ENCODE peak calls at places on chromosomes 7 and 10, in six cellular contexts. T is activated CD4-positive, alpha-beta T cell treated with anti-CD3 and anti-CD28 coated beads, Interleukin-2, amount 50 U/mL, for 1 hour; S is SK-N-SH; I is activated gamma-delta T cell treated with Interleukin-2 at 50 U/mL for 16 hours; K is brain pericyte; E is IMR-90. X is an unnamed sample.

GRCh38 chr7:115274-115911 is 77.0 kb upstream of the FAM20C start:
- DNase-seq in S (no peak), I (no peak), T (no peak), E (peak; percentile 10), K (no peak), X (no peak)

GRCh38 chr10:128000660-128001059 is 93.8 kb downstream of the PTPRE start:
- DNase-seq in E (no peak), K (no peak), I (no peak), S (no peak), T (no peak), X (no peak)

GRCh38 chr7:132783824-132784223 is 207.6 kb upstream of the PLXNA4 start:
- DNase-seq in S (no peak), I (no peak), K (no peak), T (no peak), E (peak; percentile 89), X (no peak)

GRCh38 chr7:96547371-96547811 is 162.3 kb downstream of the SEM1 start:
- DNase-seq in K (no peak), S (peak; percentile 14), I (no peak), T (no peak), E (no peak), X (no peak)

GRCh38 chr7:128886391-128887168 is 23.9 kb downstream of the ATP6V1F start:
- DNase-seq in S (peak; percentile 56), E (no peak), T (no peak), K (no peak), I (no peak), X (no peak)

GRCh38 chr7:28621369-28621807 is 209.1 kb downstream of the CREB5 start:
- DNase-seq in T (no peak), I (no peak), E (no peak), K (no peak), S (no peak), X (no peak)

GRCh38 chr7:26291699-26292538 is at the start of gene SNX10:
- DNase-seq in T (peak; percentile 60), S (peak; percentile 85), K (no peak), I (peak; percentile 66), E (no peak), X (peak; percentile 45)

GRCh38 chr10:94997763-94998174 is 59.3 kb downstream of the CYP2C9 start:
- DNase-seq in S (no peak), I (no peak), K (no peak), E (no peak), T (no peak), X (no peak)

GRCh38 chr7:139457153-139457946 is 26.1 kb downstream of the KLRG2 start:
- DNase-seq in K (no peak), E (peak; percentile 29), I (no peak), T (no peak), S (no peak), X (no peak)

GRCh38 chr10:102436312-102436711 is 3.9 kb upstream of the CUEDC2 start:
- DNase-seq in T (no peak), E (no peak), S (no peak), K (no peak), I (no peak), X (no peak)

GRCh38 chr10:127935115-127935561 is 28.2 kb downstream of the PTPRE start:
- DNase-seq in E (no peak), S (no peak), I (no peak), T (no peak), K (no peak), X (no peak)

GRCh38 chr10:92562424-92562823 is 11.5 kb downstream of the IDE start:
- DNase-seq in I (no peak), E (no peak), S (no peak), T (no peak), K (no peak), X (no peak)

GRCh38 chr7:116863168-116863670 is 832 bp downstream of the CAPZA2 start:
- DNase-seq in I (no peak), S (peak; percentile 69), E (peak; percentile 21), K (no peak), T (no peak), X (no peak)

GRCh38 chr7:112481833-112482669 is 1.3 kb downstream of the LSMEM1 start:
- DNase-seq in K (peak; percentile 79), E (peak; percentile 86), T (no peak), S (no peak), I (no peak), X (no peak)

GRCh38 chr10:786666-787512 is 97.4 kb upstream of the DIP2C start:
- DNase-seq in K (no peak), S (peak; percentile 20), T (no peak), I (no peak), E (no peak), X (peak; percentile 36)

GRCh38 chr10:59279476-59279875 is 82.9 kb downstream of the FAM13C start:
- DNase-seq in K (no peak), S (no peak), E (no peak), T (no peak), I (no peak), X (no peak)

GRCh38 chr7:22675917-22676343 is 51.1 kb upstream of the IL6 start:
- DNase-seq in K (no peak), S (no peak), I (no peak), E (peak; percentile 86), T (peak; percentile 17), X (peak; percentile 6)

GRCh38 chr10:80131499-80131901 is 1.0 kb upstream of the PLAC9 start:
- DNase-seq in I (no peak), T (no peak), K (no peak), E (no peak), S (no peak), X (no peak)

GRCh38 chr10:75272896-75273295 is 37.1 kb upstream of the COMTD1 start:
- DNase-seq in K (no peak), I (no peak), S (no peak), T (no peak), E (no peak), X (no peak)

GRCh38 chr7:150322114-150322832 is 882 bp upstream of the LRRC61 start:
- DNase-seq in I (peak; percentile 48), K (no peak), E (no peak), T (peak; percentile 17), S (no peak), X (peak; percentile 37)

GRCh38 chr7:18018296-18019205 is 9.1 kb downstream of the PRPS1L1 start:
- DNase-seq in E (no peak), S (no peak), K (no peak), T (no peak), I (no peak), X (no peak)

GRCh38 chr7:122055072-122055471 is 89.0 kb downstream of the AASS start:
- DNase-seq in K (no peak), I (no peak), S (no peak), T (no peak), E (no peak), X (no peak)

GRCh38 chr7:150379590-150380379 is 655 bp downstream of the ZNF775 start:
- DNase-seq in E (no peak), K (no peak), I (no peak), T (no peak), S (peak; percentile 72), X (no peak)

GRCh38 chr7:28807396-28807994 is 150.6 kb downstream of the TRIL start:
- DNase-seq in E (no peak), S (no peak), K (no peak), T (no peak), I (no peak), X (no peak)

GRCh38 chr7:94056796-94057207 is 52.6 kb upstream of the BET1 start:
- DNase-seq in T (no peak), S (no peak), K (no peak), I (no peak), E (peak; percentile 98), X (no peak)

X was measured in CD8-positive, alpha-beta T cell.